ENCODE peak calls at places on chromosomes 7 and 10, in nine cellular contexts. One of them, this sample, is unnamed.

GRCh38 chr7:129514683-129515082 is 12.4 kb downstream of the SMKR1 start:
- DNase-seq in GM12865: no peak
- DNase-seq in foreskin fibroblast: peak
- DNase-seq in type B pancreatic cell: no peak
- DNase-seq in vagina: no peak
- DNase-seq in left lobe of liver: no peak
- DNase-seq in iris pigment epithelial cell: peak
- DNase-seq in adrenal gland: no peak
- DNase-seq in HuH-7.5: no peak
- DNase-seq in this sample: no peak

GRCh38 chr7:128210590-128211570 is 30.2 kb upstream of the LEP start:
- DNase-seq in type B pancreatic cell: no peak
- DNase-seq in HuH-7.5: no peak
- DNase-seq in GM12865: no peak
- DNase-seq in adrenal gland: no peak
- DNase-seq in left lobe of liver: no peak
- DNase-seq in iris pigment epithelial cell: no peak
- DNase-seq in vagina: no peak
- DNase-seq in foreskin fibroblast: no peak
- DNase-seq in this sample: no peak

GRCh38 chr7:157445956-157446295 is 109.1 kb downstream of the DNAJB6 start:
- DNase-seq in foreskin fibroblast: no peak
- DNase-seq in HuH-7.5: no peak
- DNase-seq in adrenal gland: no peak
- DNase-seq in left lobe of liver: peak
- DNase-seq in iris pigment epithelial cell: no peak
- DNase-seq in type B pancreatic cell: no peak
- DNase-seq in GM12865: no peak
- DNase-seq in vagina: no peak
- DNase-seq in this sample: no peak

GRCh38 chr7:145082366-145083240 is 246.8 kb upstream of the TPK1 start:
- DNase-seq in GM12865: peak
- DNase-seq in HuH-7.5: no peak
- DNase-seq in foreskin fibroblast: no peak
- DNase-seq in iris pigment epithelial cell: no peak
- DNase-seq in type B pancreatic cell: no peak
- DNase-seq in adrenal gland: no peak
- DNase-seq in vagina: no peak
- DNase-seq in left lobe of liver: no peak
- DNase-seq in this sample: no peak

GRCh38 chr7:151565541-151565940 is 45.8 kb upstream of the RHEB start:
- DNase-seq in foreskin fibroblast: no peak
- DNase-seq in GM12865: no peak
- DNase-seq in iris pigment epithelial cell: peak
- DNase-seq in adrenal gland: no peak
- DNase-seq in HuH-7.5: no peak
- DNase-seq in vagina: peak
- DNase-seq in type B pancreatic cell: no peak
- DNase-seq in left lobe of liver: no peak
- DNase-seq in this sample: no peak

GRCh38 chr7:32496052-32496813 is 944 bp downstream of the AVL9 start:
- DNase-seq in iris pigment epithelial cell: no peak
- DNase-seq in adrenal gland: no peak
- DNase-seq in type B pancreatic cell: no peak
- DNase-seq in GM12865: no peak
- DNase-seq in left lobe of liver: no peak
- DNase-seq in foreskin fibroblast: no peak
- DNase-seq in HuH-7.5: peak
- DNase-seq in vagina: no peak
- DNase-seq in this sample: no peak

GRCh38 chr7:139035588-139036353 is at the start of gene ZC3HAV1L:
- DNase-seq in iris pigment epithelial cell: peak
- DNase-seq in adrenal gland: peak
- DNase-seq in HuH-7.5: peak
- DNase-seq in left lobe of liver: peak
- DNase-seq in GM12865: peak
- DNase-seq in vagina: no peak
- DNase-seq in foreskin fibroblast: peak
- DNase-seq in type B pancreatic cell: no peak
- DNase-seq in this sample: peak

GRCh38 chr10:5123886-5124285 is 29.7 kb downstream of the AKR1C3 start:
- DNase-seq in GM12865: no peak
- DNase-seq in vagina: no peak
- DNase-seq in HuH-7.5: no peak
- DNase-seq in iris pigment epithelial cell: no peak
- DNase-seq in foreskin fibroblast: no peak
- DNase-seq in left lobe of liver: peak
- DNase-seq in adrenal gland: no peak
- DNase-seq in type B pancreatic cell: no peak
- DNase-seq in this sample: no peak

GRCh38 chr10:89029201-89029600 is 38.6 kb downstream of the FAS start:
- DNase-seq in iris pigment epithelial cell: no peak
- DNase-seq in HuH-7.5: no peak
- DNase-seq in vagina: no peak
- DNase-seq in GM12865: no peak
- DNase-seq in left lobe of liver: no peak
- DNase-seq in adrenal gland: no peak
- DNase-seq in type B pancreatic cell: no peak
- DNase-seq in foreskin fibroblast: peak
- DNase-seq in this sample: no peak

GRCh38 chr10:77637474-77637985 is at the start of gene KCNMA1:
- DNase-seq in GM12865: peak
- DNase-seq in vagina: no peak
- DNase-seq in left lobe of liver: peak
- DNase-seq in adrenal gland: no peak
- DNase-seq in HuH-7.5: no peak
- DNase-seq in type B pancreatic cell: no peak
- DNase-seq in foreskin fibroblast: peak
- DNase-seq in iris pigment epithelial cell: peak
- DNase-seq in this sample: no peak

GRCh38 chr10:75569506-75569905 is 138.1 kb downstream of the LRMDA start:
- DNase-seq in iris pigment epithelial cell: no peak
- DNase-seq in vagina: no peak
- DNase-seq in foreskin fibroblast: no peak
- DNase-seq in adrenal gland: no peak
- DNase-seq in type B pancreatic cell: no peak
- DNase-seq in left lobe of liver: no peak
- DNase-seq in HuH-7.5: no peak
- DNase-seq in GM12865: no peak
- DNase-seq in this sample: no peak

GRCh38 chr7:23117841-23118240 is 12.3 kb downstream of the KLHL7 start:
- DNase-seq in iris pigment epithelial cell: no peak
- DNase-seq in type B pancreatic cell: no peak
- DNase-seq in GM12865: no peak
- DNase-seq in adrenal gland: no peak
- DNase-seq in left lobe of liver: no peak
- DNase-seq in HuH-7.5: no peak
- DNase-seq in foreskin fibroblast: peak
- DNase-seq in vagina: no peak
- DNase-seq in this sample: no peak

GRCh38 chr7:29319719-29320521 is 125.3 kb downstream of the CHN2 start:
- DNase-seq in adrenal gland: no peak
- DNase-seq in vagina: no peak
- DNase-seq in iris pigment epithelial cell: no peak
- DNase-seq in foreskin fibroblast: no peak
- DNase-seq in GM12865: peak
- DNase-seq in left lobe of liver: no peak
- DNase-seq in HuH-7.5: no peak
- DNase-seq in type B pancreatic cell: no peak
- DNase-seq in this sample: no peak

GRCh38 chr7:128236924-128237586 is 4.0 kb upstream of the LEP start:
- DNase-seq in GM12865: peak
- DNase-seq in left lobe of liver: peak
- DNase-seq in type B pancreatic cell: no peak
- DNase-seq in adrenal gland: no peak
- DNase-seq in vagina: no peak
- DNase-seq in HuH-7.5: no peak
- DNase-seq in foreskin fibroblast: peak
- DNase-seq in iris pigment epithelial cell: peak
- DNase-seq in this sample: peak

GRCh38 chr10:120011359-120012132 is 119.0 kb downstream of the SEC23IP start:
- DNase-seq in GM12865: no peak
- DNase-seq in vagina: peak
- DNase-seq in HuH-7.5: no peak
- DNase-seq in type B pancreatic cell: no peak
- DNase-seq in iris pigment epithelial cell: no peak
- DNase-seq in foreskin fibroblast: no peak
- DNase-seq in adrenal gland: peak
- DNase-seq in left lobe of liver: no peak
- DNase-seq in this sample: no peak

GRCh38 chr10:96092999-96093767 is 36.9 kb upstream of the ZNF518A start:
- DNase-seq in type B pancreatic cell: no peak
- DNase-seq in GM12865: no peak
- DNase-seq in foreskin fibroblast: no peak
- DNase-seq in vagina: no peak
- DNase-seq in iris pigment epithelial cell: no peak
- DNase-seq in HuH-7.5: peak
- DNase-seq in left lobe of liver: no peak
- DNase-seq in adrenal gland: no peak
- DNase-seq in this sample: no peak

GRCh38 chr10:32205666-32206065 is 141.3 kb downstream of the EPC1 start:
- DNase-seq in iris pigment epithelial cell: peak
- DNase-seq in left lobe of liver: no peak
- DNase-seq in adrenal gland: no peak
- DNase-seq in type B pancreatic cell: no peak
- DNase-seq in GM12865: no peak
- DNase-seq in vagina: no peak
- DNase-seq in foreskin fibroblast: no peak
- DNase-seq in HuH-7.5: no peak
- DNase-seq in this sample: no peak

GRCh38 chr7:11760372-11760771 is 71.6 kb downstream of the THSD7A start:
- DNase-seq in vagina: no peak
- DNase-seq in type B pancreatic cell: no peak
- DNase-seq in adrenal gland: no peak
- DNase-seq in GM12865: no peak
- DNase-seq in foreskin fibroblast: peak
- DNase-seq in left lobe of liver: no peak
- DNase-seq in HuH-7.5: no peak
- DNase-seq in iris pigment epithelial cell: peak
- DNase-seq in this sample: no peak

GRCh38 chr10:42479057-42479456 is 159.3 kb downstream of the ZNF33B start:
- DNase-seq in left lobe of liver: no peak
- DNase-seq in HuH-7.5: no peak
- DNase-seq in iris pigment epithelial cell: no peak
- DNase-seq in GM12865: no peak
- DNase-seq in adrenal gland: no peak
- DNase-seq in foreskin fibroblast: no peak
- DNase-seq in type B pancreatic cell: no peak
- DNase-seq in vagina: no peak
- DNase-seq in this sample: no peak

GRCh38 chr10:23280420-23281043 is 64.1 kb downstream of the C10orf67 start:
- DNase-seq in vagina: no peak
- DNase-seq in foreskin fibroblast: no peak
- DNase-seq in iris pigment epithelial cell: no peak
- DNase-seq in HuH-7.5: no peak
- DNase-seq in left lobe of liver: no peak
- DNase-seq in type B pancreatic cell: no peak
- DNase-seq in GM12865: no peak
- DNase-seq in adrenal gland: no peak
- DNase-seq in this sample: no peak

GRCh38 chr10:53983431-53983830 is 817.6 kb downstream of the PCDH15 start:
- DNase-seq in GM12865: no peak
- DNase-seq in foreskin fibroblast: no peak
- DNase-seq in left lobe of liver: no peak
- DNase-seq in vagina: no peak
- DNase-seq in type B pancreatic cell: no peak
- DNase-seq in HuH-7.5: no peak
- DNase-seq in iris pigment epithelial cell: no peak
- DNase-seq in adrenal gland: no peak
- DNase-seq in this sample: no peak

GRCh38 chr7:158821173-158822021 is 7.9 kb downstream of the ESYT2 start:
- DNase-seq in GM12865: no peak
- DNase-seq in iris pigment epithelial cell: peak
- DNase-seq in type B pancreatic cell: no peak
- DNase-seq in vagina: no peak
- DNase-seq in HuH-7.5: no peak
- DNase-seq in left lobe of liver: no peak
- DNase-seq in adrenal gland: no peak
- DNase-seq in foreskin fibroblast: peak
- DNase-seq in this sample: peak

GRCh38 chr10:121079226-121079625 is 228.1 kb downstream of the WDR11 start:
- DNase-seq in vagina: no peak
- DNase-seq in GM12865: no peak
- DNase-seq in type B pancreatic cell: peak
- DNase-seq in left lobe of liver: no peak
- DNase-seq in iris pigment epithelial cell: no peak
- DNase-seq in adrenal gland: no peak
- DNase-seq in HuH-7.5: no peak
- DNase-seq in foreskin fibroblast: no peak
- DNase-seq in this sample: no peak

GRCh38 chr7:134901389-134902020 is 84.8 kb upstream of the AGBL3 start:
- DNase-seq in HuH-7.5: no peak
- DNase-seq in type B pancreatic cell: no peak
- DNase-seq in vagina: no peak
- DNase-seq in adrenal gland: no peak
- DNase-seq in iris pigment epithelial cell: peak
- DNase-seq in left lobe of liver: peak
- DNase-seq in foreskin fibroblast: no peak
- DNase-seq in GM12865: no peak
- DNase-seq in this sample: no peak

GRCh38 chr10:93458821-93459257 is 23.3 kb downstream of the MYOF start:
- DNase-seq in HuH-7.5: no peak
- DNase-seq in GM12865: no peak
- DNase-seq in type B pancreatic cell: no peak
- DNase-seq in left lobe of liver: no peak
- DNase-seq in adrenal gland: peak
- DNase-seq in iris pigment epithelial cell: peak
- DNase-seq in foreskin fibroblast: peak
- DNase-seq in vagina: no peak
- DNase-seq in this sample: peak

GRCh38 chr10:71082930-71083329 is 129.4 kb upstream of the UNC5B start:
- DNase-seq in foreskin fibroblast: no peak
- DNase-seq in left lobe of liver: no peak
- DNase-seq in GM12865: no peak
- DNase-seq in adrenal gland: peak
- DNase-seq in type B pancreatic cell: peak
- DNase-seq in vagina: peak
- DNase-seq in HuH-7.5: no peak
- DNase-seq in iris pigment epithelial cell: no peak
- DNase-seq in this sample: no peak

GRCh38 chr10:119479048-119479394 is 63.5 kb downstream of the RGS10 start:
- DNase-seq in type B pancreatic cell: no peak
- DNase-seq in adrenal gland: no peak
- DNase-seq in left lobe of liver: no peak
- DNase-seq in GM12865: no peak
- DNase-seq in vagina: no peak
- DNase-seq in foreskin fibroblast: no peak
- DNase-seq in iris pigment epithelial cell: no peak
- DNase-seq in HuH-7.5: no peak
- DNase-seq in this sample: no peak

GRCh38 chr10:93827035-93827804 is 66.6 kb upstream of the SLC35G1 start:
- DNase-seq in iris pigment epithelial cell: no peak
- DNase-seq in foreskin fibroblast: no peak
- DNase-seq in adrenal gland: no peak
- DNase-seq in vagina: no peak
- DNase-seq in type B pancreatic cell: no peak
- DNase-seq in HuH-7.5: no peak
- DNase-seq in left lobe of liver: no peak
- DNase-seq in GM12865: no peak
- DNase-seq in this sample: no peak

GRCh38 chr10:92656266-92656961 is 33.3 kb upstream of the HHEX start:
- DNase-seq in foreskin fibroblast: no peak
- DNase-seq in HuH-7.5: no peak
- DNase-seq in iris pigment epithelial cell: no peak
- DNase-seq in vagina: no peak
- DNase-seq in adrenal gland: no peak
- DNase-seq in left lobe of liver: no peak
- DNase-seq in GM12865: no peak
- DNase-seq in type B pancreatic cell: no peak
- DNase-seq in this sample: no peak

GRCh38 chr10:101174319-101174718 is 43.2 kb downstream of the TLX1 start:
- DNase-seq in left lobe of liver: no peak
- DNase-seq in iris pigment epithelial cell: no peak
- DNase-seq in type B pancreatic cell: no peak
- DNase-seq in foreskin fibroblast: no peak
- DNase-seq in HuH-7.5: no peak
- DNase-seq in vagina: no peak
- DNase-seq in adrenal gland: no peak
- DNase-seq in GM12865: no peak
- DNase-seq in this sample: no peak

GRCh38 chr7:139765143-139765542 is 12.7 kb downstream of the HIPK2 start:
- DNase-seq in HuH-7.5: no peak
- DNase-seq in type B pancreatic cell: no peak
- DNase-seq in left lobe of liver: no peak
- DNase-seq in vagina: no peak
- DNase-seq in iris pigment epithelial cell: no peak
- DNase-seq in GM12865: no peak
- DNase-seq in foreskin fibroblast: no peak
- DNase-seq in adrenal gland: no peak
- DNase-seq in this sample: no peak